ENCODE peak calls at places on chromosomes 5 and 9, in nine cellular contexts. J, F, Z, D, Q, B, M, H and I are unnamed samples.

GRCh38 chr9:33263131-33263935 is 1.2 kb downstream of the BAG1 start:
- DNase-seq in Z (no peak), H (peak), F (peak), D (peak), Q (peak), M (no peak), J (no peak), B (no peak), I (peak)

GRCh38 chr5:159582756-159583523 is 252.7 kb upstream of the IL12B start:
- DNase-seq in Z (no peak), D (peak), H (no peak), J (no peak), B (no peak), M (no peak), Q (peak), F (no peak), I (peak)

GRCh38 chr5:33690736-33691135 is 201.1 kb downstream of the ADAMTS12 start:
- DNase-seq in H (no peak), D (peak), B (no peak), Q (peak), M (no peak), F (no peak), Z (no peak), J (no peak), I (peak)

GRCh38 chr9:14243514-14244042 is 70.4 kb downstream of the NFIB start:
- DNase-seq in B (no peak), H (no peak), Q (peak), F (no peak), Z (no peak), J (no peak), M (no peak), D (no peak), I (no peak)

GRCh38 chr5:98786178-98786853 is 12.9 kb downstream of the RGMB start:
- DNase-seq in J (no peak), Q (peak), Z (no peak), F (no peak), D (no peak), B (no peak), M (no peak), H (no peak), I (peak)

GRCh38 chr9:114216976-114217375 is 61.6 kb downstream of the COL27A1 start:
- DNase-seq in Q (no peak), D (no peak), H (no peak), B (no peak), Z (no peak), F (no peak), J (no peak), M (no peak), I (no peak)

GRCh38 chr5:33769968-33770367 is 121.8 kb downstream of the ADAMTS12 start:
- DNase-seq in F (no peak), D (no peak), B (no peak), M (no peak), J (no peak), Q (no peak), H (no peak), Z (no peak), I (no peak)

GRCh38 chr5:87825583-87825982 is 412.9 kb upstream of the CCNH start:
- DNase-seq in H (no peak), M (no peak), F (no peak), Z (no peak), J (no peak), B (no peak), Q (no peak), D (no peak), I (no peak)

GRCh38 chr9:88319936-88320747 is 68.1 kb upstream of the SPIN1 start:
- DNase-seq in F (no peak), J (no peak), M (no peak), B (no peak), D (no peak), H (no peak), Z (no peak), Q (peak), I (no peak)

GRCh38 chr9:98721643-98722042 is 12.9 kb upstream of the GABBR2 start:
- DNase-seq in Z (no peak), J (no peak), B (no peak), F (no peak), M (no peak), Q (no peak), H (no peak), D (no peak), I (no peak)

GRCh38 chr9:22514866-22515265 is 68.2 kb downstream of the DMRTA1 start:
- DNase-seq in Q (no peak), H (no peak), D (peak), M (no peak), Z (no peak), J (no peak), B (no peak), F (no peak), I (no peak)

GRCh38 chr5:180313677-180314076 is 21.8 kb upstream of the MAPK9 start:
- DNase-seq in H (no peak), F (no peak), B (peak), Q (no peak), M (peak), D (no peak), Z (no peak), J (no peak), I (no peak)

GRCh38 chr9:95771556-95772280 is 103.8 kb upstream of the ERCC6L2 start:
- DNase-seq in J (no peak), H (peak), D (no peak), Q (peak), F (peak), Z (no peak), B (no peak), M (no peak), I (peak)

GRCh38 chr9:107358867-107359440 is 75.9 kb downstream of the RAD23B start:
- DNase-seq in H (no peak), Z (no peak), D (no peak), B (no peak), M (no peak), J (no peak), F (no peak), Q (no peak), I (no peak)

GRCh38 chr5:153212471-153212870 is 278.0 kb upstream of the GRIA1 start:
- DNase-seq in M (no peak), H (no peak), J (no peak), B (no peak), Z (no peak), D (no peak), Q (peak), F (no peak), I (no peak)

GRCh38 chr5:137498301-137498735 is 808 bp downstream of the SPOCK1 start:
- DNase-seq in J (no peak), D (no peak), B (no peak), F (peak), Q (peak), Z (peak), H (peak), M (no peak), I (no peak)

GRCh38 chr5:102532126-102532525 is 33.3 kb upstream of the SLCO6A1 start:
- DNase-seq in J (no peak), H (no peak), Z (no peak), Q (peak), D (no peak), B (no peak), M (no peak), F (no peak), I (peak)

GRCh38 chr5:102539598-102539997 is 40.8 kb upstream of the SLCO6A1 start:
- DNase-seq in H (no peak), D (no peak), F (peak), M (no peak), Q (peak), Z (no peak), J (no peak), B (no peak), I (peak)

GRCh38 chr5:102537011-102537410 is 38.2 kb upstream of the SLCO6A1 start:
- DNase-seq in M (no peak), H (no peak), D (no peak), Q (no peak), F (no peak), Z (no peak), B (no peak), J (no peak), I (no peak)

GRCh38 chr5:102540251-102540812 is 41.5 kb upstream of the SLCO6A1 start:
- DNase-seq in J (no peak), M (no peak), Z (no peak), H (no peak), F (no peak), D (no peak), Q (peak), B (no peak), I (no peak)

DNA sequence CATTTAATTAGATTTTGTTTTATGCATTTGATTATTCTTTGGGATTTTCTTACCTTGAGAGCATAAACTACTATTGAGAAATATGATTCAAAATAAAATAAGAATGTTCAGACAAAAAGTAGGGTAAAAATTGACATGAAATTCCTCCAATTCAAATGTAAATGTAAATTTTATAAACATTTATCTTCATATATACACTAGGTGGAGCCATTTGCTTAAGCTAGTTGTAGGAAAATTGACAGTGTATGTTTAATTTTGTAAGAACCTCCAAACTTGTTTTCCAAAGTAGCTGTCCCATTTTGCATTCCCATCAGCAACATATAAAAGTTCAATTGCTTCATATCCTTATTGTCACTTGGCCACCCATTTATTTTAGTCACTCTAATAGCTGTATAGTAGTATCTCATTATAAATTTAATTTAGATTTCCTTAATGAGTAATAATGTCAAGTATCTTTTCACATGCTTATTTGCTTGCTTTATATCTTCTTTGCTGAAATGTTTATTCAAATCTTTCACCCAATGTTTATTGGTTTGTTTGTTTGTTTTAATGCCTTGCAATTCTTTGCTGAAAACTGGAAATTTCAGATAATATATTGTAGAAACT is 37.6 kb upstream of the SLCO6A1 start:
- DNase-seq in D (no peak), Q (no peak), Z (no peak), J (no peak), M (no peak), B (no peak), H (no peak), F (peak), I (peak)
- TF ChIP-seq CTCF in D (peak), Q (peak), Z (peak), J (peak), M (peak), B (no peak), H (peak), F (peak), I (peak)

GRCh38 chr5:54988218-54988617 is 2.8 kb upstream of the ESM1 start:
- DNase-seq in J (no peak), D (no peak), Q (no peak), M (no peak), H (no peak), B (no peak), F (no peak), Z (no peak), I (no peak)

GRCh38 chr5:54981928-54982327 is 3.5 kb downstream of the ESM1 start:
- DNase-seq in B (no peak), H (no peak), Q (no peak), D (no peak), J (no peak), Z (no peak), F (no peak), M (no peak), I (no peak)

GRCh38 chr5:54986269-54986654 is 869 bp upstream of the ESM1 start:
- DNase-seq in Z (no peak), F (no peak), D (no peak), J (no peak), M (no peak), B (no peak), H (no peak), Q (peak), I (no peak)

GRCh38 chr5:54988817-54989216 is 3.4 kb upstream of the ESM1 start:
- DNase-seq in B (no peak), J (no peak), D (no peak), Q (no peak), Z (no peak), F (no peak), H (no peak), M (no peak), I (no peak)

DNA sequence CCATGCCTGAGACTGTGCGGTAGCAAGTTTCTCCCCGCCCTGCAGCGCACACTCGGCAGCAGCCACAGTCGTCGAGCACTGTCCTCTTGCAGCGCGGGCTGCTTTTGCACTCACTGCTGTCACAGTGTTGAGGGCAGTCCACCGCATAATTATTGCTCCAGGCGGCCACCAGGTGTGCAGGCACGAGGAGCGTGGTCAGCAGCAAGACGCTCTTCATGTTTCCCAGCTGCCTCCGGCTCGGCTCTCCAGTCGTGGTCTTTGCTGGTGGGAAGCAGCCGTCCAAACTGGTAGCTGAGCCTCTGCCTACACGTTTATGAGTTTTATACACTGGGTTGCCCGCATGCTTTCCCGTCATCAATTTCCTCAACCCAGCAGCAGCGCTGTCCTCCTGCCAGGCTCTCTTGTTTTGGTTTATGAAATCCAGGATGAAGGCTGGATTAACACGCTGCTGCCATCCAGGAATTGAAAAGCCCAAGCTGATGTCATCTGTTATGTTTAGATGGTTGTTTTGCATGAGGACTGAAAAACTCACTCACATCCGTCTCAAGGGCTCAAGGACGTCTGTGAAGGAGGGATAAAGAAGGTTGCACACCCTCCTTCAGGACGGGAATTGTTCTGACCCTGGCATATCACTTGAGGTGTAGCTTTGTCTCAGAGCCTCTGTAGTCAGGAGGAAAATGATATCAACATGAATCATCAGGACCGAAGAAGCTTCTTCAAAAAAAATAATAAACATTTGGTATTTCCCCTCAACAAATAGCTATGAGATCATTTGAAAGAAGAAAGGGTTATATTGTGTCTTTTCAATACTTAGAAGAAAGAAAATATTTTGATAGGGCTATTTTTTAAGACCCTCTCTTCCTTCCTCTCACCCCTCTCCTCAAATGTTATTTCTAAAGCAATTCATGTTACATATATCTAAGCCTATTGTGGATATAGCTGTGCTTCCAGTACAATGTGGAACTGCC is at the start of gene ESM1:
- DNase-seq in M (no peak), Q (peak), D (peak), B (no peak), F (no peak), H (no peak), J (no peak), Z (no peak), I (peak)
- TF ChIP-seq CTCF in M (no peak), Q (no peak), D (no peak), B (no peak), F (no peak), H (no peak), J (no peak), Z (no peak), I (no peak)

DNA sequence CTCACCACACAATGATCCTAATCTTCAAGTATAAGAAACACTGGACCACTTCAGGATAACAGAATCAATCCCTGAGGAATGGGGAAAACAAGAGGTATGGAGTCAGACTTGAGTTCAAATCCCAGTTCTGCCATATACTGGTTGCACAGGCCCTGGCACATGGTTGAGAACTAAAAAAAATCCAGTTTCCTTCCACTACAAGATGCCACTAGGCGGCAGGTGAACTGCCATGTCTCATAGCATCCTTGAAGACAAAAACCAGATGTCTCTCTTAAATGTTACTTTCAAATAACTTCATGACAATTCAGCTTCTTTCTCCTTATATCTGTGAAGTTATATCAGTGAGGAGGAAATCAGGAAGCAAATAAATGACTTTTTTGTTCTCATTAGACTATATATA is 11.0 kb downstream of the DEPDC1B start:
- DNase-seq in M (no peak), F (no peak), Z (no peak), J (no peak), D (no peak), H (no peak), B (no peak), Q (no peak), I (no peak)
- TF ChIP-seq CTCF in M (no peak), F (no peak), Z (no peak), J (no peak), D (no peak), H (no peak), B (no peak), Q (no peak), I (no peak)

GRCh38 chr9:133960568-133961129 is 31.5 kb downstream of the VAV2 start:
- DNase-seq in D (no peak), F (no peak), Q (no peak), B (peak), H (peak), J (no peak), Z (no peak), M (peak), I (no peak)
- TF ChIP-seq CTCF in D (no peak), F (no peak), Q (no peak), B (no peak), H (no peak), J (no peak), Z (no peak), M (peak), I (no peak)

GRCh38 chr5:74056789-74057164 is 430.8 kb downstream of the ARHGEF28 start:
- DNase-seq in Q (peak), H (no peak), Z (no peak), D (peak), M (no peak), F (peak), J (no peak), B (no peak), I (peak)
- TF ChIP-seq CTCF in Q (peak), H (peak), Z (no peak), D (peak), M (peak), F (peak), J (no peak), B (no peak), I (peak)

DNA sequence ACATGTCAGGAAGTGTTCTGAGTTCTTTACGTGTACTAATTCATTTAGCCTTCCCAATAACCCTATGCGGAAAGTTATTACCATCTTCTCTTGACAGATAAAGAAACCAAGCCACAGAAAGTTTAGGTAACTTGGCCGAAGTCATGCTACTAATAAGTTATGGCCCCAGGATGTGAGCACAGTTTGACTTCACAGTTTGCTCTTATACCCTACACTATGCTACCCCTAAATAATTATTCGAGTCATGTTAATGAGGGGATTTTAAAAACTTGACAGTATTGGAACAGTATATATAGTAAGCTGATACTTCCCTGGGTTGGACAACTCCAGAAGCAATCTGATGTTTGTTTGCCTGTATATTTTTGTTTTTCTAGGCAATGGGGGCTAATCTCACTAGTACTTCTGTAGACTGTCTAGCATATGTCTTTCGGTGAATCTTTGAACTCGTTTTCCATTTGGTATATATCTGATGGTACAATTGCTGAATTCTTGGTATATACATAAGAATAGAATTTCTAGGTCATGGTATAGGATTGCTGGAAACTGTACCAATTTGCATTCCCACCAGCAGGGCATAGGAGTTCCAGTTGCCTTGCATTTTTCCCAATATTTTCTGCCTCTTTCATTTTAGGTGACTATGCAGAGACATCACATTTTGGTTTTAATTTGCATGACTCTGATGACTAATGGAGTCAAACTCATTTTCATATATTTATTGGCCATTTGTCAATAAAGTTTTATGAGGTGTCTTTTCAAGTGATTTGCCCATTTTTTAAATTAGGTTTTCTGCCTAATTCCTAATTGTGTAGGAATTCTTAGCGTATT is 29.2 kb upstream of the PDCD1LG2 start:
- DNase-seq in F (no peak), D (no peak), H (no peak), B (no peak), Q (no peak), J (no peak), M (no peak), Z (no peak), I (no peak)
- TF ChIP-seq CTCF in F (no peak), D (no peak), H (peak), B (no peak), Q (no peak), J (peak), M (peak), Z (no peak), I (peak)